ENCODE peak calls at places on chromosomes 6 and 20, in eight cellular contexts. I is HCT116, K is prostate gland, G is transverse colon, O is SK-N-SH, Y is Panc1, A is breast epithelium, E is sigmoid colon. C is an unnamed sample. For H3K4me1, the result is how much of the 10 kb centered on the place peaks cover.

GRCh38 chr6:160293844-160294243 is 35.2 kb upstream of the SLC22A2 start:
- DNase-seq in I (no peak), K (peak), G (peak), O (no peak), Y (no peak), A (no peak), E (no peak), C (no peak)

GRCh38 chr6:134176283-134176975 is 124.0 kb upstream of the SLC2A12 start:
- DNase-seq in I (no peak), K (peak), G (no peak), O (peak), Y (no peak), A (no peak), E (peak), C (no peak)

GRCh38 chr6:131784561-131784960 is 23.3 kb upstream of the ENPP1 start:
- DNase-seq in I (no peak), K (no peak), G (no peak), O (no peak), Y (no peak), A (no peak), E (no peak), C (no peak)

GRCh38 chr6:111591901-111592461 is 13.7 kb downstream of the TRAF3IP2 start:
- DNase-seq in I (no peak), K (no peak), G (no peak), O (peak), Y (no peak), A (no peak), E (no peak), C (no peak)

GRCh38 chr20:46703435-46703834 is 6.0 kb upstream of the SLC2A10 start:
- DNase-seq in I (no peak), K (no peak), G (no peak), O (no peak), Y (no peak), A (no peak), E (no peak), C (no peak)

GRCh38 chr6:30821862-30822784 is 62.2 kb upstream of the DDR1 start:
- DNase-seq in I (no peak), K (no peak), G (no peak), O (peak), Y (no peak), A (no peak), E (no peak), C (no peak)

GRCh38 chr6:39887692-39888450 is 46.4 kb downstream of the MOCS1 start:
- DNase-seq in I (no peak), K (no peak), G (peak), O (no peak), Y (no peak), A (no peak), E (peak), C (no peak)

GRCh38 chr6:72580281-72580940 is 41.5 kb upstream of the KCNQ5 start:
- DNase-seq in I (peak), K (no peak), G (no peak), O (peak), Y (peak), A (no peak), E (no peak), C (no peak)

GRCh38 chr20:18973499-18974173 is 160.1 kb downstream of the SCP2D1 start:
- DNase-seq in I (no peak), K (no peak), G (no peak), O (no peak), Y (no peak), A (no peak), E (peak), C (peak)

GRCh38 chr6:33147807-33148666 is 44.2 kb downstream of the COL11A2 start:
- DNase-seq in I (peak), K (peak), G (no peak), O (peak), Y (no peak), A (no peak), E (no peak), C (no peak)

DNA sequence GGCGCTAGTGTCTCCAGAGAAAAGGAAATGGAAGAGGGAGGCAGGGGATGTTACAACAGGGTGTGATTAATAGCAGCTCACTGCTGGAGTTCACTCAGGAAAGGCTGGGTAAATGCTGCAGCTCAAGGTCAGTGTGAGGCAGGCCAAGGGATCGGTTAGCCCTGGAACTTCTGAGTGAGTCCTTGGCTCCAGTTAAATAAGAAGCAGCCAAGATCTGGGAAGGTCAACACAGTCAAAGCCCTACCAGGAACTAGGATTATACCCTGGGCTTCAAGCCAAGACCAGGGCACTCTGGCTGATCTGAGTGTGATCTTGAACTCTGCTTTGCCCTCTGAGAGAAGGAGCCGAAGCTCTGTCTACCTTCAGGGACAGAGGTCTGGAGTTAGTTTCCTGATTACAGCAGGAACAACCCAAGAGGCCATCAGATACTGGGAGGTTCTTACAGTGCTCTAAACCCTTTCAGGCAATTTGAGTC is 44.3 kb downstream of the TPD52L1 start:
- DNase-seq in I (peak), K (peak), G (peak), O (no peak), Y (no peak), A (peak), E (peak), C (no peak)
- H3K27ac ChIP-seq in I (peak), K (no peak), G (peak), O (peak), Y (no peak), A (peak), E (peak), C (peak)

DNA sequence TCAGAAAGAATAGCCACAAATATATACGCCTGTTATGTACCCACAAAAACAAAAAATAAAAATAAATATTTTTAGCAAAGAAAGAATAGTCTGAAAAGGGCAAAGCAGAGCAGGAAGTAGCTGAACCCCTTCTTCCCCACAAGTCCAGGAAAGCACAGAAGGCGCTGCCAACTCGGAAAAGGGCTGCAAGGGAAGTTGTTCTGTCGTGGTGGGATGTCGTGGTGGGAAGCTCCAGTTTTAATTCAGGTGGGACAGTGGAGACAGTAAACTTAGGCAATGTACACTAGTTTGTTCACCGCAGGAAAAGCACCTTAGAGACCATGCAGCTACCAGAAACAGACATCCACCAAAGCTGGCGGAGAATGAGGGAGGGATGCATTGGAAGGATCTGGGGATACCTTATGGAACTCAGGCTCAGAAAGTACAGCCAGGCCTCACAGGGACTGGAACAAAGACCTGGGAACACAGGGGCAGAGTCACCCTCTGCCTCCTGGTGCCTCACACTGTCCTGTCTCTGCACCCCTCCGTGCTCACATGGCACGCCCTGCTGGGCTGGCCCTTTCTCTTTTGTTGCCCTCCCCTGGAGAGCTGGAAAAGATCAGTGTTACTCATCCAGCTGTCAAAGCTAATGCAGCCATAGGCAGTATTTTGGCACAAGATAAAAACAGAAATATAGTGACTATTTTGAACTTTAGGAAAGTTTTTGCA is 3.3 kb upstream of the APMAP start:
- DNase-seq in I (no peak), K (no peak), G (no peak), O (no peak), Y (no peak), A (peak), E (peak), C (no peak)
- H3K4me1 ChIP-seq in I (under half), K (under half), G (under half), O (under half), Y (under half), A (under half), E (half or more), C (half or more)

GRCh38 chr6:27837636-27838512 is 74.3 kb downstream of the OR2B2 start:
- DNase-seq in I (peak), K (peak), G (peak), O (peak), Y (peak), A (peak), E (peak), C (peak)
- TF ChIP-seq POLR2AphosphoS5 in I (peak), K (peak), G (peak), O (peak), Y (no peak), A (no peak), E (peak), C (peak)

DNA sequence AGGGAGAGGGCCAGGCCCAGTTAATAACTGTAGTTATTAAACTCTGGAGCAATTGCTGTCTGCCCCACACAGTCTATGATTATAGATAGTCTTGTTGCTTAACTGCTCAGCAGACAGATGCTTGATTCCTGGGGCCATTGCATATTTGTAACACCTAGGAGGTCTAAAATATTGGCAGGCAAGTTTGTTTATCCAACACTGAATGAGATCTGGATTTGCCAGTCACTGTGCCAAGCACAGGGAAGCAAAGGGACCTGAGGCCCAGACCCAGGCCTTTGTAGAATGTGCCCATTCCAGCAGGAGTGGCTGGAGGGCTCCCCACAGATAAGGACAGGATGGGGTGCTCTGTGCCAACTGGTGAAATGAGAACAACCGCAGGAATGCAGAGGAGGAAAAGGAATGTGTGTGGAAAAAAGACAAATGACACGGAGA is 17.6 kb upstream of the ENTPD6 start:
- DNase-seq in I (no peak), K (peak), G (no peak), O (no peak), Y (no peak), A (no peak), E (no peak), C (no peak)
- H3K27ac ChIP-seq in I (no peak), K (peak), G (no peak), O (no peak), Y (peak), A (peak), E (peak), C (peak)

GRCh38 chr6:125944896-125945295 is 11.7 kb upstream of the HINT3 start:
- DNase-seq in I (no peak), K (no peak), G (no peak), O (no peak), Y (no peak), A (no peak), E (no peak), C (no peak)

GRCh38 chr6:125942677-125943527 is 13.7 kb upstream of the HINT3 start:
- DNase-seq in I (no peak), K (no peak), G (peak), O (no peak), Y (no peak), A (no peak), E (no peak), C (no peak)

GRCh38 chr6:125945378-125946141 is 11.0 kb upstream of the HINT3 start:
- DNase-seq in I (no peak), K (no peak), G (no peak), O (no peak), Y (no peak), A (no peak), E (no peak), C (no peak)

GRCh38 chr6:125944434-125944816 is 12.1 kb upstream of the HINT3 start:
- DNase-seq in I (no peak), K (peak), G (peak), O (no peak), Y (no peak), A (no peak), E (peak), C (no peak)

DNA sequence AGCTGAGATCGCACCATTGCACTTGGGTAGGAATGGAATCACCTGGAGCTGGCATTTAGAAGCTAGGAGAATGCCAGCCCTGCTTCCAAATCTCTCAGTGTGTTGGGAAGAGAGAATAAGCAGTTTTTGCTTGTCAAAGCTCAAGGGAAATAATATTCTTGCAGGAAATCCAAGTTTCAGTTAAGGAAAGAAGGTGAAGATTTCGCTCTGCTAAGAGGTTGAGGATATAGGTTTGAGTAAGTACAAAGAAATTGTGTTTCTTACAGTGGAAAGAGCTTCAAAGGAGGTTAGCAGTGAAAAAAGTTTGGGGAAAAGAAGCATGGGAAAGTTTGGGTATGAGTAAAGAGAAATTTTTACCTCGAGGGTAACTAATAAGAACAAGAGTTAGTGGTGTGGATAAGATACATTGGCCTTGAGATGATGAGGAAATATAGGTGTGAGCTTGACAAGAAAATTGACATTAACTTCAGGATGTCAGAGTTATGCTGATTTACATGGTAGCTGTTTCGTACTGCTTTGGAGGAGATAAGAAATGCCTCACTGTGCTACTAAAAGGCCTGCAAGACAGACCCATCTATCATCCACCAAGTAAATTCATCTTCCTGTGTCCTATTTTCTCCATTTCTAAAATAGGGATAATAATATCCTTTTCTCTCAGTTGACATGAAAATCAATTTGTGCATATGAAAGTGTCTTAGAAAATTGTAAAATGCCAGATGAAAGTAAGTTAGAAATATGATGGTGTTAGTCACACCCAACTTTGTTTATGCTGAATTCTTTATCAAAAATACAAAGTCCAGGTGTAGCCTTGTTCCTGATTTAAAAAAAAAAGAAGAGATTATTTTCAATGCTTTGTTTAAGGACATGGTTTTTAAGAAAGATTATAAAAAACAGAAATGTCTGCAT is 12.8 kb upstream of the HINT3 start:
- DNase-seq in I (no peak), K (no peak), G (no peak), O (no peak), Y (no peak), A (no peak), E (no peak), C (no peak)
- H3K4me1 ChIP-seq in I (under half), K (under half), G (under half), O (under half), Y (under half), A (under half), E (under half), C (under half)

DNA sequence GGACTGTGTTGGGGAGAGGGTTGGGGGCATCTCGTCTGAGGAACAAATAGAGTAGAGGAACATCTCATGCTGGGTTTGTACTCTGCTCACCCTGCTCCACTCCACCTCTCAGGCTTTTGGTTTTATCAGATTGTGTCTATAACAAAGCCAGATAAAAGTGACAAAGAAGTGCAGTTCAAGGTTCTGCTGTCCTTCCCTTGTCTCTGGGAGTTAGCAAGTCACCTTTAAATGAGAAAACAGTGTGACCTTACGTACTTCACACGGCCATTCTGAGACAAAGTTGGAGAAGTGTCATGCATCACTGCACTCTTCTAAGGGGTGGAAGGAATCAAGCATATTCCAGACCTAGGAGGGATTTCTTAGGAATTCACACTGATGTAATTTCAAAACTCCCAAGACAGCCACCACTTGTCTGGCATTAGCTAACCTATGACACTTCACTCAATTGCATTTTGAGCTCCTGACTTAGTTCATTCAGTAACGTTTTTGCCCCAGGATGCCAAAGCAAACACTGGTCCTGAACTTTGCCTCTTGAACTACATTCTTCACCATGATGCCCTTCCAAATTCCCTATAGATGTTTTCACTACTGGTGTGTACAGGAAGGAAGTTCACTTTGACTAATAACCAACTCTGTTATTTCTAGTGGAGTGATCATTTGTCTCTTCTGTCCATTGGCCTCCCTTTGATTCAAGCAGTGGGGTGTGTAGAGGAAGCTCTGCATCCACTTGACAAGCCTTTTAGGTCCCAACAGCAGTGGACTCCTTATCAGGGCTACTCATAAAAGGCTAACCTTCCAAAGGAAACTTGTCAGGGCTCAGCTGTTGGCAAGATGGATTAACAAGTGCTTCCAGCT is 647.6 kb upstream of the FLRT3 start:
- DNase-seq in I (no peak), K (no peak), G (no peak), O (no peak), Y (no peak), A (no peak), E (no peak), C (no peak)
- TF ChIP-seq POLR2AphosphoS5 in I (no peak), K (no peak), G (no peak), O (no peak), Y (no peak), A (no peak), E (no peak), C (no peak)

C was measured in esophagus muscularis mucosa.